ENCODE peak calls at places on chromosomes 1 and 21, in four cellular contexts. X is nephron progenitor cell, M is heart right ventricle, R is adrenal gland. O is an unnamed sample.

GRCh38 chr1:43312638-43313515 is 12.1 kb downstream of the TIE1 start:
- DNase-seq in X (no peak), M (no peak), R (no peak), O (no peak)

GRCh38 chr21:34984356-34984755 is 64.7 kb downstream of the RUNX1 start:
- DNase-seq in X (no peak), M (no peak), R (no peak), O (no peak)

GRCh38 chr1:165862448-165862847 is 35.0 kb downstream of the UCK2 start:
- DNase-seq in X (no peak), M (no peak), R (no peak), O (no peak)

GRCh38 chr21:36385233-36385908 is at the start of gene CHAF1B:
- DNase-seq in X (peak; percentile 93), M (peak; percentile 81), R (peak; percentile 67), O (peak; percentile 68)

GRCh38 chr1:84598846-84599741 is 24.9 kb upstream of the CTBS start:
- DNase-seq in X (no peak), M (no peak), R (no peak), O (peak; percentile 88)

GRCh38 chr1:47533176-47534039 is 95.6 kb downstream of the FOXD2 start:
- DNase-seq in X (peak; percentile 77), M (peak; percentile 56), R (peak; percentile 42), O (peak; percentile 53)

GRCh38 chr1:236948381-236948780 is 55.9 kb downstream of the MT1HL1 start:
- DNase-seq in X (no peak), M (no peak), R (no peak), O (no peak)

GRCh38 chr1:39571178-39571483 is 5.5 kb downstream of the PABPC4 start:
- DNase-seq in X (no peak), M (no peak), R (no peak), O (no peak)

GRCh38 chr1:32204943-32205361 is 519 bp upstream of the IQCC start:
- DNase-seq in X (no peak), M (no peak), R (no peak), O (no peak)

GRCh38 chr1:155122308-155122707 is 5.4 kb upstream of the EFNA1 start:
- DNase-seq in X (no peak), M (no peak), R (no peak), O (no peak)

GRCh38 chr1:86421601-86422280 is 2.2 kb upstream of the CLCA2 start:
- DNase-seq in X (no peak), M (no peak), R (no peak), O (peak; percentile 38)

GRCh38 chr1:117753652-117754051 is 147.8 kb downstream of the TENT5C start:
- DNase-seq in X (no peak), M (no peak), R (no peak), O (peak; percentile 73)

GRCh38 chr1:59945790-59946189 is 19.2 kb upstream of the CYP2J2 start:
- DNase-seq in X (no peak), M (no peak), R (no peak), O (no peak)

GRCh38 chr21:38760762-38761155 is 45.0 kb upstream of the ETS2 start:
- DNase-seq in X (no peak), M (no peak), R (no peak), O (no peak)

GRCh38 chr1:143574891-143575520 is 396.8 kb downstream of the FAM72C start:
- DNase-seq in X (no peak), M (no peak), R (no peak), O (no peak)

GRCh38 chr1:44631647-44632510 is 42.4 kb downstream of the TMEM53 start:
- DNase-seq in X (peak; percentile 89), M (peak; percentile 92), R (peak; percentile 87), O (peak; percentile 85)

GRCh38 chr1:209048961-209049669 is 534.4 kb upstream of the CAMK1G start:
- DNase-seq in X (no peak), M (no peak), R (no peak), O (no peak)

GRCh38 chr1:176102243-176102642 is 104.8 kb downstream of the COP1 start:
- DNase-seq in X (no peak), M (no peak), R (no peak), O (peak; percentile 37)

DNA sequence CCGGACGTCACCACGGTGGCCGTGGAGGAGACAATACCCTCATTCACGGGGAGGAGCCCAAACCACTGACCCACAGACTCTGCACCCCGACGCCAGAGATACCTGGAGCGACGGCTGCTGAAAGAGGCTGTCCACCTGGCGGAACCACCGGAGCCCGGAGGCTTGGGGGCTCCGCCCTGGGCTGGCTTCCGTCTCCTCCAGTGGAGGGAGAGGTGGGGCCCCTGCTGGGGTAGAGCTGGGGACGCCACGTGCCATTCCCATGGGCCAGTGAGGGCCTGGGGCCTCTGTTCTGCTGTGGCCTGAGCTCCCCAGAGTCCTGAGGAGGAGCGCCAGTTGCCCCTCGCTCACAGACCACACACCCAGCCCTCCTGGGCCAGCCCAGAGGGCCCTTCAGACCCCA is 7.0 kb downstream of the TNFRSF14 start:
- DNase-seq in X (no peak), M (no peak), R (no peak), O (no peak)
- TF ChIP-seq CTCF in X (no peak), M (no peak), R (no peak), O (no peak)

DNA sequence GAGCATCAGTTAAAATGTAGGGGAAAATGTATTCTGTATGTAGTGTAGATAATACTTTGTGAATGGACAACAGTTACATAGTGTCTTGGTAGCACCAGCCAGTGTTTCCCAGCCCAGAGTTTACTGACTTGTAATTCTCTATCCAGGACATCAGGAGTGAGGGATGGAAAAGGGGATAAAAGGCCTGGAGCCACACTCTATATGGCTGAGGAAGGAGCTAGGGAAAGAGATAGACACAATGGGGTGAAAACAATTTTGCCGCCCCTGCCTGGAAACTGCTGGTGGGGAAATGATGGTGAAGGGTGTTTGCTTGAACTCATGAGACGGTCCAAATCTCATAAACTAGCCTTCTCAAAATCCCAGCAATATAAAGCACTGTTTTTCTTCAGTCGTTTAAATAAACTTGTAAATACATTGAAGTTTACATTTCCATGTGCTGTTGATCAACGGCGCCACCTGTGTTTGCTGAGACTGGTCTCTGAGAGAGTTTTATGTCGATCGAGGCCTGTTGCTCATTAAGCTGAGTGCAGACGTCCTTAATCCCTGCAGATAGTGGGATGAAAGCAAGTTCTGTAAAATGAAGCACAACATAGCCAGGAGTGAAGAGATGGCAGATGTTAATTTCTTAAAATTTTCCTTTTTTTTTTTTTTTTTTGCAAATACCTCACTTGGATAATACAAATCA is 27.9 kb upstream of the AGO1 start:
- DNase-seq in X (no peak), M (no peak), R (no peak), O (no peak)
- TF ChIP-seq CTCF in X (no peak), M (no peak), R (no peak), O (no peak)

DNA sequence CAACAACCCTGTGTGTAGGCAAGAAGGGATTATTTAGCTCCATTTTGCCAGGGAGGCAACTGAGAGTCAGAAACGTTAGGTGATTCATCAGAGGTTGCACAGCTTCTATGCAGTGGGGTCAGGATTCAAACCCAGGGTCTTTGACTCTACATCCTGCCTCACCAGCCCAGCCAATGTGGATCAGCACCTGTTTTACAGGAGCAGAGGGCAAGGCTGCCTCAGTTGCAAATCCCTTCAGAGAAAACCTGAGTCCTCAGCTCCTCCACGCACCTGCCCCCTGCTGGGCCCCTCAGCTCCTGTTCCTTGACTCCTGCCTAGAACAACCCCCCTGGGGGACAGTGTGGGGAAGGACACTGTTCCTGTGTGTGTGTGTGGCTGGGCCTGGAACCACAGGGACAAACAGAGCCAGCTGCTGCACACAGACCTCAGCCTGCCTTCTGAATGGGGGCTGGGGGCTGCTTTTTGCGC is 61.6 kb downstream of the LRRN2 start:
- DNase-seq in X (peak; percentile 38), M (no peak), R (no peak), O (no peak)
- TF ChIP-seq CTCF in X (peak; percentile 30), M (no peak), R (no peak), O (peak; percentile 13)

DNA sequence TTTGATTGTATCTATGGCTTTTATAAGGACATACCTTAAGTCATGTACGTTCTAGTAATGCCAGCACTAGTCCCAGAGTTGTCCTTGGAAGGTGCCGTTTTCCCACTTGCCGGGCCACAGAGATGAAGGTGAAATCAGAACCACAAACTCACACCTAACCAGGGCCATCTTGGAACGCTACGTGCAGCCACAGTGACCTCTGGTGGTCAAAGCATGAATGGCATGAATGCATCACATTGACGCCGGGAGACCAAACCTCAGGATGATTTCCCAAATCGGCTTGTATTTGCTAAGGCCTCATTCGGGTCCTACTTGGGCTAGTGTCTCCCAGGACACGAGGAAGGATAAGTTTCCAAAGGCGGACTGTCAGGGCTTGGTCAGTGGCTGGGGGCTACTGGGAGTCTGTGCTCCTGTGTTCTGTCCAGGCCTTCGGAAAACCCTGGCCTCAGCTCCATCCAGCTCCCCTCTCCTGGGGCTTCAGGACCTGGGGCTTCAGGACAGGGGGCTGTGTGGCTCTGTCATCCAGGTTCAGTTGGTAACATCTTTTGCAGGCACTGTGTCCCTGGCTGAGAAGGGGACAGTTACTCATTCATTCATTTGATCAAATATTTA is 260.5 kb downstream of the PRDM2 start:
- DNase-seq in X (peak; percentile 82), M (peak; percentile 51), R (peak; percentile 50), O (peak; percentile 70)
- TF ChIP-seq CTCF in X (peak; percentile 96), M (peak; percentile 99), R (peak; percentile 97), O (peak; percentile 99)

GRCh38 chr1:6603851-6604558 is 1.3 kb upstream of the KLHL21 start:
- DNase-seq in X (peak; percentile 63), M (peak; percentile 72), R (peak; percentile 53), O (peak; percentile 91)
- TF ChIP-seq CTCF in X (no peak), M (no peak), R (no peak), O (no peak)

DNA sequence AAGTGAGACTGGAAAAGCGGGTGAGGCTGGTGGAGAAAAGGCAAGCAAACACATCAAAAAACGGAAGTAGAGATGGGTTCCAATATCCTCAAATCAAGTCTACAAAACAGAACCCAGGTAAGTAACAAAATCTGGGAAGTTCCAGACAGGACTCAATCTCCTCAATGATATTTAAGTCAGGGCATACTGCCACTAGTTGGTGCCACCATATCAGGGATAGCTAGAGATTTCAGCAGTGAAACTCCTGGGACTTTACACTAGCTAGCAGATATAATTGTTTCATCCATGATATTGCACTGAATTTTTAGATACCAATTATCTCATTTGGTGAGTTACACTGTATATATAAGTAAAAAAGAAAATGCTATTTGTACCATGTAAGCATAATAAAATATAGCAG is 52.0 kb downstream of the EYA3 start:
- DNase-seq in X (no peak), M (no peak), R (no peak), O (no peak)
- TF ChIP-seq CTCF in X (no peak), M (peak; percentile 17), R (no peak), O (no peak)

GRCh38 chr1:116361648-116362047 is 11.4 kb upstream of the ATP1A1 start:
- DNase-seq in X (no peak), M (no peak), R (no peak), O (no peak)
- TF ChIP-seq CTCF in X (no peak), M (no peak), R (no peak), O (no peak)

O was measured in fibroblast of mammary gland.